ENCODE peak calls at places on chromosomes 2 and 18, in ten cellular contexts. One of them, this sample, is unnamed.

GRCh38 chr2:203822240-203822639 is 45.3 kb upstream of the CTLA4 start:
- DNase-seq in aorta: no peak
- DNase-seq in WTC11: no peak
- DNase-seq in ovary: no peak
- DNase-seq in DMS153: no peak
- DNase-seq in CD4-positive, alpha-beta T cell: no peak
- DNase-seq in activated CD8-positive, alpha-beta memory T cell treated with anti-CD3 and anti-CD28 coated beads for 4 hours: no peak
- DNase-seq in stimulated activated CD8-positive, alpha-beta memory T cell treated with anti-CD3 and anti-CD28 coated beads, Interleukin-15, amount 100 ng/mL, for 48 hours: no peak
- DNase-seq in neural crest cell: no peak
- DNase-seq in cardiac muscle cell: no peak
- DNase-seq in this sample: no peak

GRCh38 chr2:201999289-201999688 is 34.4 kb upstream of the FZD7 start:
- DNase-seq in activated CD8-positive, alpha-beta memory T cell treated with anti-CD3 and anti-CD28 coated beads for 4 hours: no peak
- DNase-seq in ovary: no peak
- DNase-seq in stimulated activated CD8-positive, alpha-beta memory T cell treated with anti-CD3 and anti-CD28 coated beads, Interleukin-15, amount 100 ng/mL, for 48 hours: no peak
- DNase-seq in CD4-positive, alpha-beta T cell: no peak
- DNase-seq in aorta: no peak
- DNase-seq in DMS153: no peak
- DNase-seq in cardiac muscle cell: peak; percentile 19
- DNase-seq in WTC11: no peak
- DNase-seq in neural crest cell: no peak
- DNase-seq in this sample: no peak

GRCh38 chr2:45715601-45716379 is 64.3 kb downstream of the PRKCE start:
- DNase-seq in DMS153: no peak
- DNase-seq in WTC11: no peak
- DNase-seq in activated CD8-positive, alpha-beta memory T cell treated with anti-CD3 and anti-CD28 coated beads for 4 hours: no peak
- DNase-seq in CD4-positive, alpha-beta T cell: no peak
- DNase-seq in cardiac muscle cell: no peak
- DNase-seq in neural crest cell: no peak
- DNase-seq in stimulated activated CD8-positive, alpha-beta memory T cell treated with anti-CD3 and anti-CD28 coated beads, Interleukin-15, amount 100 ng/mL, for 48 hours: no peak
- DNase-seq in aorta: no peak
- DNase-seq in ovary: no peak
- DNase-seq in this sample: no peak

GRCh38 chr2:139000087-139000486 is 219.9 kb upstream of the NXPH2 start:
- DNase-seq in neural crest cell: no peak
- DNase-seq in activated CD8-positive, alpha-beta memory T cell treated with anti-CD3 and anti-CD28 coated beads for 4 hours: no peak
- DNase-seq in aorta: no peak
- DNase-seq in WTC11: no peak
- DNase-seq in ovary: no peak
- DNase-seq in DMS153: no peak
- DNase-seq in stimulated activated CD8-positive, alpha-beta memory T cell treated with anti-CD3 and anti-CD28 coated beads, Interleukin-15, amount 100 ng/mL, for 48 hours: no peak
- DNase-seq in CD4-positive, alpha-beta T cell: no peak
- DNase-seq in cardiac muscle cell: no peak
- DNase-seq in this sample: no peak

GRCh38 chr2:222722327-222722946 is 51.0 kb downstream of the MOGAT1 start:
- DNase-seq in WTC11: no peak
- DNase-seq in cardiac muscle cell: no peak
- DNase-seq in ovary: no peak
- DNase-seq in aorta: peak; percentile 57
- DNase-seq in CD4-positive, alpha-beta T cell: no peak
- DNase-seq in DMS153: no peak
- DNase-seq in neural crest cell: no peak
- DNase-seq in stimulated activated CD8-positive, alpha-beta memory T cell treated with anti-CD3 and anti-CD28 coated beads, Interleukin-15, amount 100 ng/mL, for 48 hours: no peak
- DNase-seq in activated CD8-positive, alpha-beta memory T cell treated with anti-CD3 and anti-CD28 coated beads for 4 hours: no peak
- DNase-seq in this sample: no peak

GRCh38 chr2:3265981-3266726 is 111.5 kb downstream of the EIPR1 start:
- DNase-seq in cardiac muscle cell: peak; percentile 11
- DNase-seq in DMS153: no peak
- DNase-seq in activated CD8-positive, alpha-beta memory T cell treated with anti-CD3 and anti-CD28 coated beads for 4 hours: no peak
- DNase-seq in stimulated activated CD8-positive, alpha-beta memory T cell treated with anti-CD3 and anti-CD28 coated beads, Interleukin-15, amount 100 ng/mL, for 48 hours: no peak
- DNase-seq in CD4-positive, alpha-beta T cell: no peak
- DNase-seq in WTC11: peak; percentile 36
- DNase-seq in aorta: no peak
- DNase-seq in ovary: no peak
- DNase-seq in neural crest cell: peak; percentile 26
- DNase-seq in this sample: no peak

GRCh38 chr2:65331361-65331760 is 101.0 kb downstream of the SPRED2 start:
- DNase-seq in WTC11: no peak
- DNase-seq in ovary: no peak
- DNase-seq in aorta: no peak
- DNase-seq in stimulated activated CD8-positive, alpha-beta memory T cell treated with anti-CD3 and anti-CD28 coated beads, Interleukin-15, amount 100 ng/mL, for 48 hours: no peak
- DNase-seq in cardiac muscle cell: no peak
- DNase-seq in DMS153: no peak
- DNase-seq in CD4-positive, alpha-beta T cell: no peak
- DNase-seq in neural crest cell: no peak
- DNase-seq in activated CD8-positive, alpha-beta memory T cell treated with anti-CD3 and anti-CD28 coated beads for 4 hours: no peak
- DNase-seq in this sample: no peak

GRCh38 chr2:231707625-231708049 is 688 bp upstream of the PTMA start:
- DNase-seq in aorta: no peak
- DNase-seq in WTC11: peak; percentile 56
- DNase-seq in stimulated activated CD8-positive, alpha-beta memory T cell treated with anti-CD3 and anti-CD28 coated beads, Interleukin-15, amount 100 ng/mL, for 48 hours: no peak
- DNase-seq in DMS153: no peak
- DNase-seq in activated CD8-positive, alpha-beta memory T cell treated with anti-CD3 and anti-CD28 coated beads for 4 hours: no peak
- DNase-seq in CD4-positive, alpha-beta T cell: no peak
- DNase-seq in cardiac muscle cell: peak; percentile 50
- DNase-seq in ovary: peak; percentile 78
- DNase-seq in neural crest cell: peak; percentile 65
- DNase-seq in this sample: peak; percentile 91

GRCh38 chr2:138324068-138324771 is 177.3 kb upstream of the SPOPL start:
- DNase-seq in activated CD8-positive, alpha-beta memory T cell treated with anti-CD3 and anti-CD28 coated beads for 4 hours: no peak
- DNase-seq in neural crest cell: no peak
- DNase-seq in WTC11: no peak
- DNase-seq in stimulated activated CD8-positive, alpha-beta memory T cell treated with anti-CD3 and anti-CD28 coated beads, Interleukin-15, amount 100 ng/mL, for 48 hours: no peak
- DNase-seq in aorta: no peak
- DNase-seq in CD4-positive, alpha-beta T cell: no peak
- DNase-seq in DMS153: no peak
- DNase-seq in ovary: no peak
- DNase-seq in cardiac muscle cell: no peak
- DNase-seq in this sample: no peak

GRCh38 chr2:58067001-58067400 is 20.4 kb downstream of the VRK2 start:
- DNase-seq in DMS153: no peak
- DNase-seq in cardiac muscle cell: no peak
- DNase-seq in activated CD8-positive, alpha-beta memory T cell treated with anti-CD3 and anti-CD28 coated beads for 4 hours: no peak
- DNase-seq in ovary: no peak
- DNase-seq in stimulated activated CD8-positive, alpha-beta memory T cell treated with anti-CD3 and anti-CD28 coated beads, Interleukin-15, amount 100 ng/mL, for 48 hours: no peak
- DNase-seq in aorta: no peak
- DNase-seq in WTC11: no peak
- DNase-seq in CD4-positive, alpha-beta T cell: no peak
- DNase-seq in neural crest cell: no peak
- DNase-seq in this sample: no peak

GRCh38 chr18:59743561-59743960 is 46.3 kb upstream of the CCBE1 start:
- DNase-seq in DMS153: no peak
- DNase-seq in activated CD8-positive, alpha-beta memory T cell treated with anti-CD3 and anti-CD28 coated beads for 4 hours: no peak
- DNase-seq in CD4-positive, alpha-beta T cell: no peak
- DNase-seq in neural crest cell: no peak
- DNase-seq in cardiac muscle cell: no peak
- DNase-seq in stimulated activated CD8-positive, alpha-beta memory T cell treated with anti-CD3 and anti-CD28 coated beads, Interleukin-15, amount 100 ng/mL, for 48 hours: no peak
- DNase-seq in ovary: no peak
- DNase-seq in WTC11: no peak
- DNase-seq in aorta: no peak
- DNase-seq in this sample: no peak

GRCh38 chr2:53087282-53087882 is 680.2 kb upstream of the CHAC2 start:
- DNase-seq in aorta: no peak
- DNase-seq in cardiac muscle cell: no peak
- DNase-seq in ovary: no peak
- DNase-seq in DMS153: no peak
- DNase-seq in WTC11: no peak
- DNase-seq in neural crest cell: no peak
- DNase-seq in stimulated activated CD8-positive, alpha-beta memory T cell treated with anti-CD3 and anti-CD28 coated beads, Interleukin-15, amount 100 ng/mL, for 48 hours: no peak
- DNase-seq in activated CD8-positive, alpha-beta memory T cell treated with anti-CD3 and anti-CD28 coated beads for 4 hours: no peak
- DNase-seq in CD4-positive, alpha-beta T cell: no peak
- DNase-seq in this sample: no peak

GRCh38 chr2:71939588-71940535 is 207.8 kb downstream of the CYP26B1 start:
- DNase-seq in CD4-positive, alpha-beta T cell: no peak
- DNase-seq in DMS153: no peak
- DNase-seq in stimulated activated CD8-positive, alpha-beta memory T cell treated with anti-CD3 and anti-CD28 coated beads, Interleukin-15, amount 100 ng/mL, for 48 hours: no peak
- DNase-seq in neural crest cell: no peak
- DNase-seq in activated CD8-positive, alpha-beta memory T cell treated with anti-CD3 and anti-CD28 coated beads for 4 hours: no peak
- DNase-seq in WTC11: peak; percentile 4
- DNase-seq in aorta: peak; percentile 60
- DNase-seq in ovary: no peak
- DNase-seq in cardiac muscle cell: no peak
- DNase-seq in this sample: peak; percentile 57

GRCh38 chr18:39946623-39947061 is 2008.4 kb upstream of the PIK3C3 start:
- DNase-seq in aorta: no peak
- DNase-seq in WTC11: no peak
- DNase-seq in stimulated activated CD8-positive, alpha-beta memory T cell treated with anti-CD3 and anti-CD28 coated beads, Interleukin-15, amount 100 ng/mL, for 48 hours: no peak
- DNase-seq in activated CD8-positive, alpha-beta memory T cell treated with anti-CD3 and anti-CD28 coated beads for 4 hours: no peak
- DNase-seq in neural crest cell: no peak
- DNase-seq in CD4-positive, alpha-beta T cell: no peak
- DNase-seq in DMS153: peak; percentile 64
- DNase-seq in ovary: no peak
- DNase-seq in cardiac muscle cell: no peak
- DNase-seq in this sample: no peak

GRCh38 chr2:10149684-10150083 is 27.1 kb downstream of the RRM2 start:
- DNase-seq in ovary: no peak
- DNase-seq in WTC11: no peak
- DNase-seq in neural crest cell: no peak
- DNase-seq in activated CD8-positive, alpha-beta memory T cell treated with anti-CD3 and anti-CD28 coated beads for 4 hours: no peak
- DNase-seq in CD4-positive, alpha-beta T cell: no peak
- DNase-seq in aorta: no peak
- DNase-seq in cardiac muscle cell: no peak
- DNase-seq in DMS153: no peak
- DNase-seq in stimulated activated CD8-positive, alpha-beta memory T cell treated with anti-CD3 and anti-CD28 coated beads, Interleukin-15, amount 100 ng/mL, for 48 hours: no peak
- DNase-seq in this sample: no peak

GRCh38 chr2:234291765-234292204 is 205.1 kb downstream of the ARL4C start:
- DNase-seq in neural crest cell: no peak
- DNase-seq in activated CD8-positive, alpha-beta memory T cell treated with anti-CD3 and anti-CD28 coated beads for 4 hours: no peak
- DNase-seq in DMS153: peak; percentile 91
- DNase-seq in ovary: no peak
- DNase-seq in cardiac muscle cell: no peak
- DNase-seq in CD4-positive, alpha-beta T cell: peak; percentile 31
- DNase-seq in WTC11: no peak
- DNase-seq in stimulated activated CD8-positive, alpha-beta memory T cell treated with anti-CD3 and anti-CD28 coated beads, Interleukin-15, amount 100 ng/mL, for 48 hours: no peak
- DNase-seq in aorta: peak; percentile 68
- DNase-seq in this sample: no peak

GRCh38 chr2:235724964-235725603 is 231.2 kb downstream of the AGAP1 start:
- DNase-seq in stimulated activated CD8-positive, alpha-beta memory T cell treated with anti-CD3 and anti-CD28 coated beads, Interleukin-15, amount 100 ng/mL, for 48 hours: no peak
- DNase-seq in CD4-positive, alpha-beta T cell: no peak
- DNase-seq in ovary: no peak
- DNase-seq in neural crest cell: no peak
- DNase-seq in aorta: peak; percentile 75
- DNase-seq in activated CD8-positive, alpha-beta memory T cell treated with anti-CD3 and anti-CD28 coated beads for 4 hours: no peak
- DNase-seq in WTC11: no peak
- DNase-seq in DMS153: no peak
- DNase-seq in cardiac muscle cell: no peak
- DNase-seq in this sample: peak; percentile 76

This sample was measured in sciatic nerve.